ENCODE peak calls at places on chromosomes 4 and X, in five cellular contexts. One of them, this sample, is unnamed.

GRCh38 chr4:931194-931959 is 739 bp downstream of the GAK start:
- DNase-seq in MM.1S: no peak
- DNase-seq in OCI-LY7: peak; percentile 11
- DNase-seq in PC-3: no peak
- DNase-seq in neural progenitor cell: no peak
- DNase-seq in this sample: no peak

GRCh38 chr4:31349907-31350306 is 629.7 kb downstream of the PCDH7 start:
- DNase-seq in MM.1S: no peak
- DNase-seq in OCI-LY7: no peak
- DNase-seq in PC-3: no peak
- DNase-seq in neural progenitor cell: peak; percentile 75
- DNase-seq in this sample: no peak

GRCh38 chrX:11664211-11664888 is 1.4 kb downstream of the ARHGAP6 start:
- DNase-seq in MM.1S: no peak
- DNase-seq in OCI-LY7: no peak
- DNase-seq in PC-3: no peak
- DNase-seq in neural progenitor cell: peak; percentile 31
- DNase-seq in this sample: peak; percentile 16

GRCh38 chrX:38236901-38237615 is 16.4 kb upstream of the SRPX start:
- DNase-seq in MM.1S: no peak
- DNase-seq in OCI-LY7: no peak
- DNase-seq in PC-3: no peak
- DNase-seq in neural progenitor cell: no peak
- DNase-seq in this sample: no peak

GRCh38 chr4:121927948-121928347 is 23.9 kb downstream of the TRPC3 start:
- DNase-seq in MM.1S: no peak
- DNase-seq in OCI-LY7: no peak
- DNase-seq in PC-3: no peak
- DNase-seq in neural progenitor cell: no peak
- DNase-seq in this sample: no peak

GRCh38 chrX:23383411-23383810 is 48.8 kb downstream of the PTCHD1 start:
- DNase-seq in MM.1S: no peak
- DNase-seq in OCI-LY7: no peak
- DNase-seq in PC-3: peak; percentile 50
- DNase-seq in neural progenitor cell: no peak
- DNase-seq in this sample: no peak

GRCh38 chr4:60948008-60948407 is 252.1 kb upstream of the ADGRL3 start:
- DNase-seq in MM.1S: no peak
- DNase-seq in OCI-LY7: no peak
- DNase-seq in PC-3: peak; percentile 74
- DNase-seq in neural progenitor cell: no peak
- DNase-seq in this sample: no peak

GRCh38 chrX:10030570-10030969 is 63.4 kb downstream of the CLDN34 start:
- DNase-seq in MM.1S: no peak
- DNase-seq in OCI-LY7: no peak
- DNase-seq in PC-3: peak; percentile 81
- DNase-seq in neural progenitor cell: no peak
- DNase-seq in this sample: no peak

GRCh38 chrX:88789825-88790224 is 42.8 kb downstream of the CPXCR1 start:
- DNase-seq in MM.1S: no peak
- DNase-seq in OCI-LY7: no peak
- DNase-seq in PC-3: no peak
- DNase-seq in neural progenitor cell: no peak
- DNase-seq in this sample: no peak

GRCh38 chr4:88054909-88055308 is 47.5 kb downstream of the PKD2 start:
- DNase-seq in MM.1S: peak; percentile 73
- DNase-seq in OCI-LY7: peak; percentile 2
- DNase-seq in PC-3: peak; percentile 69
- DNase-seq in neural progenitor cell: peak; percentile 60
- DNase-seq in this sample: peak; percentile 70

GRCh38 chrX:134572816-134573682 is 85.2 kb downstream of the PLAC1 start:
- DNase-seq in MM.1S: no peak
- DNase-seq in OCI-LY7: no peak
- DNase-seq in PC-3: peak; percentile 92
- DNase-seq in neural progenitor cell: no peak
- DNase-seq in this sample: no peak

GRCh38 chr4:95021099-95021498 is 263.3 kb downstream of the BMPR1B start:
- DNase-seq in MM.1S: no peak
- DNase-seq in OCI-LY7: no peak
- DNase-seq in PC-3: no peak
- DNase-seq in neural progenitor cell: no peak
- DNase-seq in this sample: no peak

GRCh38 chr4:54940996-54941395 is 184.4 kb downstream of the KDR start:
- DNase-seq in MM.1S: no peak
- DNase-seq in OCI-LY7: peak; percentile 11
- DNase-seq in PC-3: no peak
- DNase-seq in neural progenitor cell: no peak
- DNase-seq in this sample: no peak

GRCh38 chr4:137238456-137238855 is 293.8 kb downstream of the PCDH18 start:
- DNase-seq in MM.1S: no peak
- DNase-seq in OCI-LY7: no peak
- DNase-seq in PC-3: no peak
- DNase-seq in neural progenitor cell: no peak
- DNase-seq in this sample: no peak

GRCh38 chr4:22091906-22092305 is 143.3 kb upstream of the KCNIP4 start:
- DNase-seq in MM.1S: no peak
- DNase-seq in OCI-LY7: no peak
- DNase-seq in PC-3: no peak
- DNase-seq in neural progenitor cell: no peak
- DNase-seq in this sample: no peak

GRCh38 chr4:128525387-128525786 is 237.8 kb upstream of the PGRMC2 start:
- DNase-seq in MM.1S: no peak
- DNase-seq in OCI-LY7: no peak
- DNase-seq in PC-3: peak; percentile 13
- DNase-seq in neural progenitor cell: no peak
- DNase-seq in this sample: no peak

GRCh38 chr4:72340803-72341431 is 228.1 kb downstream of the ADAMTS3 start:
- DNase-seq in MM.1S: no peak
- DNase-seq in OCI-LY7: no peak
- DNase-seq in PC-3: peak; percentile 95
- DNase-seq in neural progenitor cell: no peak
- DNase-seq in this sample: peak; percentile 22

GRCh38 chr4:39660757-39661156 is 22.1 kb upstream of the SMIM14 start:
- DNase-seq in MM.1S: no peak
- DNase-seq in OCI-LY7: no peak
- DNase-seq in PC-3: no peak
- DNase-seq in neural progenitor cell: no peak
- DNase-seq in this sample: no peak

GRCh38 chr4:182807841-182808548 is 109.2 kb downstream of the DCTD start:
- DNase-seq in MM.1S: no peak
- DNase-seq in OCI-LY7: no peak
- DNase-seq in PC-3: no peak
- DNase-seq in neural progenitor cell: no peak
- DNase-seq in this sample: peak; percentile 64

GRCh38 chr4:129929052-129929451 is 833.1 kb downstream of the C4orf33 start:
- DNase-seq in MM.1S: no peak
- DNase-seq in OCI-LY7: peak; percentile 29
- DNase-seq in PC-3: peak; percentile 7
- DNase-seq in neural progenitor cell: peak; percentile 45
- DNase-seq in this sample: peak; percentile 70

GRCh38 chr4:97978791-97979488 is 164.3 kb downstream of the STPG2 start:
- DNase-seq in MM.1S: no peak
- DNase-seq in OCI-LY7: no peak
- DNase-seq in PC-3: peak; percentile 5
- DNase-seq in neural progenitor cell: peak; percentile 48
- DNase-seq in this sample: no peak

GRCh38 chr4:151658959-151659593 is 101.7 kb downstream of the GATB start:
- DNase-seq in MM.1S: no peak
- DNase-seq in OCI-LY7: peak; percentile 44
- DNase-seq in PC-3: no peak
- DNase-seq in neural progenitor cell: no peak
- DNase-seq in this sample: no peak

GRCh38 chrX:40098264-40099045 is 697 bp upstream of the BCOR start:
- DNase-seq in MM.1S: peak; percentile 71
- DNase-seq in OCI-LY7: peak; percentile 80
- DNase-seq in PC-3: peak; percentile 51
- DNase-seq in neural progenitor cell: peak; percentile 85
- DNase-seq in this sample: peak; percentile 72

GRCh38 chr4:113328514-113328913 is 279.1 kb downstream of the ANK2 start:
- DNase-seq in MM.1S: no peak
- DNase-seq in OCI-LY7: peak; percentile 26
- DNase-seq in PC-3: peak; percentile 26
- DNase-seq in neural progenitor cell: peak; percentile 63
- DNase-seq in this sample: peak; percentile 86

GRCh38 chr4:21181716-21182115 is 481.5 kb downstream of the PACRGL start:
- DNase-seq in MM.1S: no peak
- DNase-seq in OCI-LY7: no peak
- DNase-seq in PC-3: no peak
- DNase-seq in neural progenitor cell: no peak
- DNase-seq in this sample: no peak

GRCh38 chr4:100062921-100063320 is 112.8 kb upstream of the H2AZ1 start:
- DNase-seq in MM.1S: no peak
- DNase-seq in OCI-LY7: no peak
- DNase-seq in PC-3: peak; percentile 14
- DNase-seq in neural progenitor cell: no peak
- DNase-seq in this sample: no peak

GRCh38 chr4:118741456-118741855 is 56.3 kb downstream of the METTL14 start:
- DNase-seq in MM.1S: no peak
- DNase-seq in OCI-LY7: no peak
- DNase-seq in PC-3: no peak
- DNase-seq in neural progenitor cell: no peak
- DNase-seq in this sample: no peak

GRCh38 chr4:63787326-63787725 is 621.9 kb downstream of the TECRL start:
- DNase-seq in MM.1S: no peak
- DNase-seq in OCI-LY7: no peak
- DNase-seq in PC-3: no peak
- DNase-seq in neural progenitor cell: no peak
- DNase-seq in this sample: peak; percentile 25

GRCh38 chrX:115058276-115058675 is 40.9 kb upstream of the IL13RA2 start:
- DNase-seq in MM.1S: no peak
- DNase-seq in OCI-LY7: no peak
- DNase-seq in PC-3: peak; percentile 45
- DNase-seq in neural progenitor cell: no peak
- DNase-seq in this sample: no peak

GRCh38 chr4:36824682-36825081 is 419.9 kb upstream of the NWD2 start:
- DNase-seq in MM.1S: peak; percentile 17
- DNase-seq in OCI-LY7: peak; percentile 0
- DNase-seq in PC-3: peak; percentile 18
- DNase-seq in neural progenitor cell: no peak
- DNase-seq in this sample: peak; percentile 59

DNA sequence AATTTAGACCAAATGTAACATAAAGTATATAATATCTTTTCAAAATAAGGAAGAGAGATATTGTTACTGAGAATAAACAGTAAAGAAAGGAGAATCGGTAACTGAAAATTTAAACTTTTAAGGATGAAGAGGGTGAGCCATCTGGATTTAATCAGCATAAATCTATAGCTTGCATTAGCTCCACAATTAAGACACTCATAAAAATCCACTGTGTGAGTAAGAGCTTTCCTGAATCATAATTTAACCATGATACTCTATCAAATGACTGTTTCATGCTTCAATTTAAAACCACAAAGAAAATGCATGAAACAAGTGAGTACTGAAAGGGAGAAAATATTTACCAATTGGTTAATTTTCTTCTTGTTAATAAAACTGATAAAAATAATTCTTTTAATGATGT is 951.5 kb upstream of the SLIT2 start:
- DNase-seq in MM.1S: no peak
- DNase-seq in OCI-LY7: no peak
- DNase-seq in PC-3: peak; percentile 16
- DNase-seq in neural progenitor cell: no peak
- DNase-seq in this sample: no peak
- TF ChIP-seq EZH2phosphoT487 in MM.1S: no peak
- TF ChIP-seq EZH2phosphoT487 in OCI-LY7: no peak
- TF ChIP-seq EZH2phosphoT487 in PC-3: no peak
- TF ChIP-seq EZH2phosphoT487 in neural progenitor cell: no peak
- TF ChIP-seq EZH2phosphoT487 in this sample: no peak

GRCh38 chr4:83686166-83686565 is 150.3 kb downstream of the GPAT3 start:
- DNase-seq in MM.1S: no peak
- DNase-seq in OCI-LY7: no peak
- DNase-seq in PC-3: peak; percentile 84
- DNase-seq in neural progenitor cell: no peak
- DNase-seq in this sample: no peak
- TF ChIP-seq EZH2phosphoT487 in MM.1S: no peak
- TF ChIP-seq EZH2phosphoT487 in OCI-LY7: no peak
- TF ChIP-seq EZH2phosphoT487 in PC-3: no peak
- TF ChIP-seq EZH2phosphoT487 in neural progenitor cell: no peak
- TF ChIP-seq EZH2phosphoT487 in this sample: no peak

DNA sequence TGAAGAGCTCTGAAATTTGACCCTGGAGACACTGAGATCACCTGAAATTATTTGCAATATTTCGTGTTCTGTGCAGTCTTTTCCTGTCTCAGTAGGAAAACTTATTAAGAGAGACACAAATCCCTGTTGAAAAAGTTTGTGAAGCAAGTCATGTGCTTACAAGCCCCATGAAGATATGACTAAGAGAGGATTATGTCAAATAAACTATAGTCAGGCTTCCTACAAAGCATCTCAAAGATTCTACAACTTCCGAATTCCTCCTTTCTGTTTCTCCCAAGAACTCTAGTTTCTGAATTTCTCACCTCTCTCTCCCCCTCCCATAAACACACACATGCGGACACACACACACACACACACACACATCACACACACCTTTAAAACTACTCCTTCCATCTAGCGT is 230.8 kb downstream of the HS3ST1 start:
- DNase-seq in MM.1S: no peak
- DNase-seq in OCI-LY7: no peak
- DNase-seq in PC-3: no peak
- DNase-seq in neural progenitor cell: no peak
- DNase-seq in this sample: no peak
- TF ChIP-seq EZH2phosphoT487 in MM.1S: no peak
- TF ChIP-seq EZH2phosphoT487 in OCI-LY7: no peak
- TF ChIP-seq EZH2phosphoT487 in PC-3: no peak
- TF ChIP-seq EZH2phosphoT487 in neural progenitor cell: no peak
- TF ChIP-seq EZH2phosphoT487 in this sample: no peak

DNA sequence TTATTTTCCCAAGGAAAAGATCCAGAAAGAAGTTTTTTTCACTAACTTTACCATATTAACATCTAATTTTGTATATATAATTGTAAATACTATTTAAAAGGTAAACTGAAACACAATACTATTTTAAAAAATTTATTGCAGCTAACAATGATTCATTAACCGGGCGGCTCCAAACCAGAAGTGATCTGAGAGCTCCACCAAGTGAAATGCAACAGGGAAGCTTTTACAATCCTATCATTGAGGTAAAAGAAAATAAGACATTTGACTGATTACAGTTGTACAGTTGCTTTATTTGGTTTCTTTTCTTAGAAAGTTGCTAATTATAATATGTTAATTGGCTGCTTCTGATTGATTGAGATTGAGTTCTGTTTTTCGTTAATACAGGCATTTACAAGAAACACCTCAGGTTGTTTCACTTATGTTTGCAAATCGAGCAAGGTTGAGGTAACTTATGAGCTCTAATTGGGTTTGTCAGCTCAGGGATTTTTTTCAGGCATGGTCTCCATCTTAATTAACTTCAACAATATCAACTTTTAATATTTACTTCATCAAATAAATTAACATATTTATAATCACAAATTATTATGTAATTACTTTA is 220.2 kb upstream of the UGT8 start:
- DNase-seq in MM.1S: no peak
- DNase-seq in OCI-LY7: no peak
- DNase-seq in PC-3: peak; percentile 54
- DNase-seq in neural progenitor cell: no peak
- DNase-seq in this sample: no peak
- TF ChIP-seq EZH2phosphoT487 in MM.1S: no peak
- TF ChIP-seq EZH2phosphoT487 in OCI-LY7: no peak
- TF ChIP-seq EZH2phosphoT487 in PC-3: no peak
- TF ChIP-seq EZH2phosphoT487 in neural progenitor cell: no peak
- TF ChIP-seq EZH2phosphoT487 in this sample: no peak

This sample was measured in GM23338.